ENCODE peak calls at places on chromosomes 2 and 18, in nine cellular contexts. W, U, J, D, P, Y, G, V and X are unnamed samples.

GRCh38 chr2:15941483-15941853 is 1.1 kb downstream of the MYCN start:
- DNase-seq in W (peak), U (no peak), J (peak), D (no peak), P (no peak), Y (no peak), G (peak), V (no peak), X (no peak)

GRCh38 chr18:9362869-9363268 is 28.3 kb downstream of the TWSG1 start:
- DNase-seq in W (peak), U (no peak), J (peak), D (no peak), P (no peak), Y (no peak), G (no peak), V (no peak), X (no peak)

GRCh38 chr2:44100351-44100750 is 68.3 kb upstream of the PPM1B start:
- DNase-seq in W (no peak), U (peak), J (peak), D (peak), P (peak), Y (no peak), G (no peak), V (no peak), X (no peak)

GRCh38 chr18:50006470-50007046 is 188.4 kb downstream of the MYO5B start:
- DNase-seq in W (no peak), U (no peak), J (no peak), D (no peak), P (no peak), Y (no peak), G (no peak), V (no peak), X (no peak)

GRCh38 chr2:113148606-113149552 is 21.5 kb downstream of the IL1RN start:
- DNase-seq in W (no peak), U (no peak), J (no peak), D (no peak), P (no peak), Y (no peak), G (no peak), V (no peak), X (no peak)

GRCh38 chr2:120735750-120736170 is at the start of gene GLI2:
- DNase-seq in W (peak), U (peak), J (peak), D (peak), P (peak), Y (no peak), G (peak), V (no peak), X (peak)

GRCh38 chr2:11762799-11763461 is 16.5 kb downstream of the LPIN1 start:
- DNase-seq in W (no peak), U (no peak), J (no peak), D (no peak), P (no peak), Y (no peak), G (no peak), V (no peak), X (no peak)

GRCh38 chr2:98556634-98557033 is 51.7 kb downstream of the COA5 start:
- DNase-seq in W (no peak), U (no peak), J (no peak), D (no peak), P (peak), Y (no peak), G (no peak), V (no peak), X (no peak)

GRCh38 chr2:1817256-1818127 is 73.2 kb upstream of the PXDN start:
- DNase-seq in W (peak), U (peak), J (peak), D (peak), P (peak), Y (peak), G (peak), V (peak), X (peak)

GRCh38 chr2:181058378-181059269 is 78.2 kb downstream of the UBE2E3 start:
- DNase-seq in W (no peak), U (no peak), J (peak), D (peak), P (peak), Y (no peak), G (peak), V (no peak), X (no peak)

GRCh38 chr2:40128796-40129195 is 323.1 kb downstream of the SLC8A1 start:
- DNase-seq in W (no peak), U (no peak), J (no peak), D (no peak), P (no peak), Y (no peak), G (no peak), V (no peak), X (no peak)

GRCh38 chr2:176445831-176446433 is 176.7 kb downstream of the MTX2 start:
- DNase-seq in W (no peak), U (no peak), J (peak), D (no peak), P (no peak), Y (no peak), G (no peak), V (no peak), X (peak)

GRCh38 chr2:216215991-216216390 is 106.8 kb downstream of the XRCC5 start:
- DNase-seq in W (no peak), U (no peak), J (peak), D (peak), P (peak), Y (no peak), G (no peak), V (no peak), X (no peak)

GRCh38 chr2:101617786-101618185 is 79.7 kb upstream of the MAP4K4 start:
- DNase-seq in W (peak), U (no peak), J (peak), D (no peak), P (no peak), Y (no peak), G (no peak), V (no peak), X (no peak)

GRCh38 chr2:106257135-106257534 is 63.0 kb upstream of the UXS1 start:
- DNase-seq in W (no peak), U (no peak), J (no peak), D (no peak), P (no peak), Y (no peak), G (no peak), V (no peak), X (no peak)